ENCODE peak calls at places on chromosomes 7 and 10, in six cellular contexts. E, M, A, S, P and R are unnamed samples.
A peak's percentile ranks its signal among the peaks of the same experiment; 100 is the strongest.

GRCh38 chr7:47428052-47428779 is 153.7 kb downstream of the TNS3 start:
- DNase-seq in M (no peak), E (no peak), P (no peak), S (no peak), A (no peak), R (no peak)

GRCh38 chr7:561631-562393 is 42.2 kb upstream of the PDGFA start:
- DNase-seq in M (peak; percentile 90), E (no peak), P (peak; percentile 66), S (no peak), A (no peak), R (no peak)

GRCh38 chr7:98719396-98719795 is 102.3 kb downstream of the NPTX2 start:
- DNase-seq in A (no peak), E (no peak), P (no peak), S (no peak), M (no peak), R (no peak)

GRCh38 chr10:119007211-119007574 is 22.3 kb upstream of the NANOS1 start:
- DNase-seq in P (no peak), S (no peak), E (no peak), A (no peak), M (no peak), R (no peak)

GRCh38 chr10:100508691-100509150 is 10.9 kb downstream of the SEC31B start:
- DNase-seq in P (no peak), M (no peak), S (peak; percentile 46), A (peak; percentile 24), E (peak; percentile 67), R (no peak)

GRCh38 chr10:26832960-26833359 is 27.8 kb downstream of the ABI1 start:
- DNase-seq in E (no peak), M (no peak), A (no peak), P (no peak), S (no peak), R (no peak)

GRCh38 chr10:115606081-115606480 is 512.9 kb downstream of the ATRNL1 start:
- DNase-seq in A (no peak), P (no peak), S (no peak), E (no peak), M (no peak), R (peak; percentile 31)

GRCh38 chr10:131979821-131980270 is 1.9 kb downstream of the BNIP3 start:
- DNase-seq in M (peak; percentile 54), P (peak; percentile 19), A (no peak), S (peak; percentile 47), E (peak; percentile 75), R (no peak)

GRCh38 chr7:140249036-140249806 is 72.4 kb upstream of the KDM7A start:
- DNase-seq in E (no peak), P (no peak), M (no peak), S (no peak), A (no peak), R (no peak)

GRCh38 chr7:150949564-150949963 is 28.6 kb downstream of the KCNH2 start:
- DNase-seq in S (no peak), P (peak; percentile 2), E (no peak), A (no peak), M (peak; percentile 7), R (no peak)

GRCh38 chr10:12726971-12727831 is 274.3 kb downstream of the CCDC3 start:
- DNase-seq in P (no peak), M (no peak), A (no peak), E (no peak), S (no peak), R (no peak)

GRCh38 chr10:114632869-114633715 is 25.0 kb downstream of the ABLIM1 start:
- DNase-seq in A (peak; percentile 69), E (peak; percentile 92), S (no peak), P (no peak), M (peak; percentile 68), R (no peak)

GRCh38 chr10:129727495-129727894 is 236.6 kb downstream of the EBF3 start:
- DNase-seq in M (no peak), P (no peak), E (no peak), A (no peak), S (no peak), R (no peak)

GRCh38 chr7:150732786-150733733 is 4.2 kb upstream of the GIMAP5 start:
- DNase-seq in M (no peak), S (no peak), P (no peak), E (no peak), A (no peak), R (no peak)

GRCh38 chr7:115910541-115911164 is 119.9 kb downstream of the TFEC start:
- DNase-seq in A (no peak), E (peak; percentile 41), M (no peak), S (no peak), P (no peak), R (peak; percentile 8)

GRCh38 chr7:150860291-150860977 is 8.1 kb downstream of the AOC1 start:
- DNase-seq in A (no peak), P (no peak), S (no peak), M (no peak), E (no peak), R (no peak)

GRCh38 chr7:66258409-66258808 is 53.3 kb downstream of the TPST1 start:
- DNase-seq in M (no peak), S (no peak), E (peak; percentile 69), P (no peak), A (no peak), R (no peak)

GRCh38 chr10:48215148-48215982 is 59.1 kb downstream of the FRMPD2 start:
- DNase-seq in E (peak; percentile 32), M (peak; percentile 53), S (no peak), P (peak; percentile 59), A (no peak), R (peak; percentile 3)

GRCh38 chr7:12715372-12716133 is 28.1 kb downstream of the ARL4A start:
- DNase-seq in S (peak; percentile 30), P (peak; percentile 61), E (peak; percentile 95), A (peak; percentile 87), M (peak; percentile 48), R (peak; percentile 98)

GRCh38 chr10:124697837-124698559 is 46.2 kb downstream of the FAM53B start:
- DNase-seq in E (peak; percentile 14), P (no peak), M (no peak), S (no peak), A (no peak), R (no peak)

GRCh38 chr7:32583791-32584190 is 88.5 kb downstream of the AVL9 start:
- DNase-seq in E (peak; percentile 20), M (no peak), S (no peak), A (peak; percentile 47), P (no peak), R (peak; percentile 86)